ENCODE peak calls at places on chromosomes 16 and 17, in five cellular contexts. O is transverse colon, G is AG04450, L is prostate gland, Z is brain microvascular endothelial cell. W is an unnamed sample.

GRCh38 chr16:89037261-89038152 is 56.1 kb upstream of the ACSF3 start:
- DNase-seq in L (no peak), O (no peak), G (no peak), Z (peak), W (peak)

GRCh38 chr16:11402745-11403533 is 57.7 kb downstream of the RMI2 start:
- DNase-seq in Z (no peak), O (no peak), L (no peak), G (no peak), W (no peak)

GRCh38 chr17:78174332-78174869 is 6.0 kb downstream of the SYNGR2 start:
- DNase-seq in L (peak), O (peak), G (no peak), Z (no peak), W (peak)

GRCh38 chr17:51508048-51508447 is 247.7 kb downstream of the UTP18 start:
- DNase-seq in O (no peak), Z (no peak), G (no peak), L (no peak), W (no peak)

GRCh38 chr17:2138768-2139167 is 83.9 kb downstream of the HIC1 start:
- DNase-seq in O (peak), Z (no peak), L (peak), G (no peak), W (peak)

GRCh38 chr16:23348579-23349469 is 46.7 kb downstream of the SCNN1B start:
- DNase-seq in Z (no peak), O (no peak), L (no peak), G (no peak), W (no peak)

GRCh38 chr17:63082273-63082861 is 116.3 kb downstream of the TANC2 start:
- DNase-seq in Z (peak), O (no peak), L (no peak), G (peak), W (peak)

GRCh38 chr17:78144146-78144719 is 2.0 kb upstream of the C17orf99 start:
- DNase-seq in G (peak), O (peak), L (no peak), Z (peak), W (peak)

GRCh38 chr16:24045641-24046040 is 209.9 kb downstream of the PRKCB start:
- DNase-seq in O (no peak), G (no peak), Z (no peak), L (no peak), W (no peak)

GRCh38 chr17:81641825-81642489 is 5.0 kb downstream of the TSPAN10 start:
- DNase-seq in G (peak), L (no peak), O (no peak), Z (peak), W (no peak)

GRCh38 chr17:76266244-76266938 is 1.2 kb downstream of the UBALD2 start:
- DNase-seq in Z (no peak), O (peak), L (peak), G (no peak), W (peak)

GRCh38 chr17:19004601-19005441 is at the start of gene FAM83G:
- DNase-seq in L (peak), Z (peak), G (no peak), O (peak), W (peak)

GRCh38 chr17:82297280-82297803 is 20.1 kb downstream of the CD7 start:
- DNase-seq in L (peak), Z (peak), O (peak), G (no peak), W (peak)

GRCh38 chr16:13032911-13033310 is 131.5 kb downstream of the SHISA9 start:
- DNase-seq in O (no peak), L (no peak), Z (no peak), G (no peak), W (no peak)

GRCh38 chr17:17351901-17352781 is 49.0 kb downstream of the NT5M start:
- DNase-seq in L (no peak), G (no peak), O (no peak), Z (peak), W (no peak)

GRCh38 chr16:35533683-35534082 is 2074.3 kb downstream of the TP53TG3F start:
- DNase-seq in G (no peak), O (no peak), Z (no peak), L (no peak), W (no peak)

GRCh38 chr17:40490289-40490853 is 11.1 kb downstream of the TNS4 start:
- DNase-seq in O (peak), Z (peak), L (peak), G (peak), W (peak)

GRCh38 chr17:9200699-9201359 is 179.5 kb downstream of the NTN1 start:
- DNase-seq in O (no peak), L (no peak), Z (no peak), G (no peak), W (no peak)

GRCh38 chr17:75087558-75088453 is at the start of gene SLC16A5:
- DNase-seq in L (peak), G (no peak), O (peak), Z (peak), W (peak)

GRCh38 chr17:49401971-49402491 is 12.7 kb downstream of the PHB1 start:
- DNase-seq in Z (no peak), O (no peak), G (no peak), L (no peak), W (no peak)

GRCh38 chr16:54808890-54809289 is 121.8 kb upstream of the IRX5 start:
- DNase-seq in G (no peak), O (no peak), L (no peak), Z (no peak), W (no peak)

GRCh38 chr17:2796164-2797140 is at the start of gene RAP1GAP2:
- DNase-seq in Z (no peak), L (no peak), G (no peak), O (peak), W (peak)

GRCh38 chr17:42135664-42136653 is 13.4 kb downstream of the HSPB9 start:
- DNase-seq in L (no peak), G (no peak), Z (peak), O (peak), W (peak)

GRCh38 chr16:49661465-49662187 is 194.3 kb downstream of the ZNF423 start:
- DNase-seq in Z (no peak), O (no peak), L (no peak), G (no peak), W (no peak)

GRCh38 chr17:6425407-6425806 is 9.5 kb downstream of the AIPL1 start:
- DNase-seq in O (no peak), L (no peak), Z (no peak), G (no peak), W (no peak)

GRCh38 chr17:35609831-35610230 is 22.7 kb downstream of the AP2B1 start:
- DNase-seq in Z (no peak), O (no peak), G (no peak), L (no peak), W (no peak)

GRCh38 chr17:83122834-83123233 is 43.4 kb downstream of the METRNL start:
- DNase-seq in Z (no peak), L (no peak), O (peak), G (no peak), W (no peak)

GRCh38 chr17:63033142-63033541 is 67.1 kb downstream of the TANC2 start:
- DNase-seq in Z (no peak), O (no peak), L (no peak), G (no peak), W (no peak)

GRCh38 chr16:81376880-81377279 is 62.1 kb downstream of the GAN start:
- DNase-seq in O (no peak), G (no peak), Z (no peak), L (no peak), W (no peak)

GRCh38 chr16:81500833-81501521 is 56.4 kb downstream of the CMIP start:
- DNase-seq in G (no peak), L (peak), Z (peak), O (no peak), W (peak)

GRCh38 chr16:53090591-53091507 is 36.1 kb downstream of the CHD9 start:
- DNase-seq in Z (peak), O (peak), G (peak), L (peak), W (peak)

GRCh38 chr16:75794426-75794825 is 68.1 kb upstream of the CPHXL start:
- DNase-seq in Z (no peak), L (no peak), O (no peak), G (no peak), W (no peak)

GRCh38 chr17:17056167-17056562 is 13.9 kb downstream of the MPRIP start:
- DNase-seq in O (no peak), Z (no peak), L (no peak), G (no peak), W (no peak)

GRCh38 chr16:28925386-28926228 is 569 bp upstream of the RABEP2 start:
- DNase-seq in O (peak), L (peak), Z (peak), G (no peak), W (no peak)

GRCh38 chr17:49093131-49093530 is 39.4 kb upstream of the B4GALNT2 start:
- DNase-seq in Z (no peak), L (no peak), O (peak), G (no peak), W (peak)

DNA sequence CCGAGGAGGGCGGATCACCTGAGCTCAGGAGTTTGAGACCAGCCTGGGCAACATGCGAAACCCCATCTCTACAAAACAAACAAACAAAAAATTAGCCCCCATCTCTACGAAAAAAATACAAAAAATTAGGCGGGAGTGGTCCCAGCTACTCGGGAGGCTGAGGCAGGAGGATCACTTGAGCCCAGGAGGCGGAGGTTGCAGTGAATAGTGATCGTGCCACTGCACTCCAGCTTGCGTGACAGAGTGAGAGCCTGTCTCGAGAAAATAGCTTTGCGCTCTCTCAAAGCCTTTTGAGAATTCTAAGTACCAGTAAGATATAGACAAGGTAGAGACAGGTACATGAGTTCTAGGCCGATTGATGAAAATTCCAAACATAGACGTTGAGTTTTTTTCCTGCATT is 2.0 kb downstream of the SOCS7 start:
- DNase-seq in O (no peak), G (no peak), Z (no peak), L (no peak), W (no peak)
- H3K4me3 ChIP-seq in O (peak), G (peak), Z (no peak), L (no peak), W (no peak)

DNA sequence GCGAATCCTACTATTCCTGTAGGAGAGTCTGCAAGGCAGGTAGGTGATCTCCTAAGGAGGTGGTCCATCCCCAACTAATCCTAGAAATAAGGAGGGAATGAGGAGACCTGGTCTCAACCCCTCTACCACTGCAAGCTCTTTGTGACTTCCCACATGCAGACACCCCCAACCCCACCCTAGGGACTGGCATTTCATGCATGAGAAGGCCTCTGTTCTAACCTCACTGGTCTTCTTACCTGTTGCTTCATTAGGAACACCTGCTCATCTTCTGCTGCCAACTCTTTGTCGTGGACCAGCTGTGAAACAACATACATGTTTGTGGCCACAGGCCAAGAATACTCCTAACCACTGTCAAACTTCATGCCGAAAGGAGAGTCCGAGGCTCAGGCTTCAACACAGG is 22.6 kb downstream of the DYNC1LI2 start:
- DNase-seq in L (no peak), Z (no peak), O (no peak), G (no peak), W (no peak)
- H3K4me3 ChIP-seq in L (no peak), Z (no peak), O (no peak), G (no peak), W (no peak)

GRCh38 chr17:69325518-69326301 is 1.2 kb downstream of the ABCA5 start:
- DNase-seq in Z (no peak), G (no peak), O (peak), L (no peak), W (peak)
- H3K4me3 ChIP-seq in Z (peak), G (peak), O (no peak), L (peak), W (peak)

GRCh38 chr17:4162775-4163498 is 19.9 kb downstream of the CYB5D2 start:
- DNase-seq in O (no peak), L (no peak), G (no peak), Z (no peak), W (no peak)

GRCh38 chr17:4160294-4160859 is 17.4 kb downstream of the CYB5D2 start:
- DNase-seq in O (no peak), G (no peak), L (no peak), Z (no peak), W (no peak)

GRCh38 chr17:4161179-4161559 is 18.2 kb downstream of the CYB5D2 start:
- DNase-seq in Z (peak), L (peak), G (peak), O (no peak), W (no peak)

GRCh38 chr17:4162366-4162765 is 19.4 kb downstream of the CYB5D2 start:
- DNase-seq in G (no peak), Z (no peak), L (no peak), O (no peak), W (no peak)

GRCh38 chr17:4161560-4162221 is 18.7 kb downstream of the CYB5D2 start:
- DNase-seq in Z (no peak), L (no peak), O (no peak), G (no peak), W (no peak)
- H3K4me3 ChIP-seq in Z (no peak), L (no peak), O (no peak), G (no peak), W (no peak)

DNA sequence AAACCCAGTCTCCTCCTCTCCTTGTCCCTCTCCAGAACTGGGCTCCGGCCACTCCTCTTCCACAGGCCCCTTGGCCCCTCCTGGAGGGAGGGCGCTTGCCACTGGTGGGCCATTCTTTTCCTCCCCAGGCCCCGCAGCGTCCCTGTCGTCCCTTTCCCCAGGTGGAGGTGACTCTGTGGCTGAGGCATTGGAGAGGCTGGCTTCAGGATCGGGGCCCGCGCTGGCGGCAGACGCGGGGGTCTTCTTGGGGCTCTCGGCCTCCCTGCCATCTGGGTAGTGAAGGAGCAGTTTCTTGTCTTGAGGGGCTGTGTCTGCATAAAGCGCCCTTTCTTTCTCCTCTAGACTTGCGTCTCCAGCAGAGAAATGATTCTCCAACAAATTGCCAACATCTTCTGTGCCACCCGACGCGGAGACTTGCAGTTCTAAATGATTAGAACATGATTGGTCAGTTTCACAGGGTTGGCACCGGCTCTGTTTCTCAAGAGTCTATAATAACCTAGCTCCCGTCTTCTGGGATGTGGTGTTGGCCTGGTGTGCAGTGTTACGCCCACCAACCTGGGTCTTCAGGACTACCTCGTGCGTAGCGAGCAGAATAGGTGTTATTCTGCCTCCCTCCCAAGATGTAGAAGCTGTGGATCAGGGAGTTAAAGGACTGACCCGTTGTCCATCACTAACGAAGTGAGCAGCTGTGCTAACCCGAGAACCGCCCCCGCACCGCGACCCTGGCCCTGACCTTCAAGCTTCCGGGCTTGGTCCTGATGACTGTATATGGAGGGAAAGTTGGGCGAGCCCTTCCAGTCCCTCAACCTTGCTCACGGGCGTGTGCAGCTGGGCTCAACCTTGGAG is 34.0 kb downstream of the SRL start:
- DNase-seq in Z (no peak), L (no peak), O (no peak), G (no peak), W (no peak)
- H3K4me3 ChIP-seq in Z (no peak), L (no peak), O (no peak), G (no peak), W (no peak)

DNA sequence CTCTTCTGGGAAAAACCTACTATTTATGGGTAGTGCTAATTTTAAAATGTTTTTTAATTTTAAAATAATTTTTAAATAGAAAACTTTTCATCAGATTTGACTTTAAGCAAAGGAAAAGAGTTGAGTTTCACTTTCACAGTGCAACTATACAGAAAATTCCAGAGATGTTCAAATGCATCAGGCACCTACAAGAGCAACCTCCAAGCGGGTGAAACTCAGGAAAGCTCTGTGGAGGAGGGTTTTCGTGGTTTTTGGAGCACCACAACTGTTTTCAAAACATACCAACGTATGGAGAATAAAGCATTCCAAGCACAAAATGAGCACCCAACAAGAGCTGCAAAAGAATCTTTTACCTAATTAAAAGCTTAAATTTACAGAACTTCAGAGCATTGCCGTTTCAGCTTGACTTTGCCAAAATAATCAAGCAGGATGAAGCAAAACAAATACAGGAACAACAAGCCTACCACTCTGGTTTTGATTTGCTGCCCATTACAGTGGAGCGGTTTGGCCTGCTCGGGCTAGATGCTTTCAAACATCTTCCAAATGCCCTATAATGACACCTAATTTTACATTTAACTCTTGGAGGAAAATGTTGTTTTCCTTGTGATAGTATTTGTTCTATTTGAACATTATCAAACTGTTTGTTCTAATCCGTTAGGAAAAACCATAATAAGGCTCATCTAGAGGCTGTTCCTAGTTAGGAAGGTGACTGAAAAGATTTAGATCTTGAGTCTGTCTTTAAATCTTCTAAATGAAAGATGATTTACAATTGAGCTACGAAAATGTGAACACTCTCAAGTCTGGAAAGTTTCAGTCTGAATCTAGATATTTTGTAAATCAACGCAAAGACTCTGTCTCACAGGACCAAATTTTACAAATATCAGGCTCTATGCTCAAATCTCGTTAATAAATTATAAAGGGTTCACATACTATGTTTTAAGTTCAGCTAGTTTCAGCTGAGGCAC is 34.5 kb downstream of the NACA2 start:
- DNase-seq in L (peak), G (no peak), Z (no peak), O (no peak), W (no peak)
- H3K4me3 ChIP-seq in L (no peak), G (no peak), Z (no peak), O (no peak), W (no peak)

DNA sequence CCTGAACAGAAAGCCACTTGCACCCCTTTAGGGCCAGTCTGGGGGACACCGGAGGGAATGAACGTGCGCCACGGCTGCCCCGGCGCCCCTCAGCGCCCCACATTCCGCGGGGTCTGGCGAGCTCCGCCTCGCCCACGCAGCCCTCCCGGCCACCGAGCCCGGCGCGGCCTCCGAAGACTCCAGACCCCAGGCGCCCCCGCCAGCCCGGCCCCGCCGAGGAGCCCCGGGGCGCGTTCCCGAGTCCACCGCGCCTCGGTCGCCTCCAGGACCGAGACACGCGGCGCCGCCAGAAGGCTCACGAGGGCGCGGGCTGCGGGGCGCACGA is 395 bp downstream of the CLCN7 start:
- DNase-seq in G (no peak), L (no peak), Z (no peak), O (no peak), W (no peak)
- H3K4me3 ChIP-seq in G (peak), L (peak), Z (peak), O (peak), W (peak)

W was measured in mucosa of descending colon.